ENCODE peak calls at places on chromosomes 5 and 9, in seven cellular contexts. One of them, this sample, is unnamed. For H3K36me3, the result is how much of the 10 kb centered on the place peaks cover.

GRCh38 chr9:6134661-6135177 is 80.9 kb upstream of the IL33 start:
- DNase-seq in right lobe of liver: no peak
- DNase-seq in osteoblast: no peak
- DNase-seq in SJSA1: peak
- DNase-seq in mesendoderm: no peak
- DNase-seq in neural progenitor cell: no peak
- DNase-seq in heart right ventricle: no peak
- DNase-seq in this sample: no peak

GRCh38 chr9:77440057-77440456 is 208.1 kb downstream of the GNA14 start:
- DNase-seq in neural progenitor cell: peak
- DNase-seq in osteoblast: peak
- DNase-seq in right lobe of liver: no peak
- DNase-seq in SJSA1: no peak
- DNase-seq in heart right ventricle: no peak
- DNase-seq in mesendoderm: peak
- DNase-seq in this sample: no peak

GRCh38 chr9:16721972-16722371 is 148.5 kb downstream of the BNC2 start:
- DNase-seq in neural progenitor cell: no peak
- DNase-seq in heart right ventricle: peak
- DNase-seq in SJSA1: peak
- DNase-seq in osteoblast: peak
- DNase-seq in mesendoderm: no peak
- DNase-seq in right lobe of liver: no peak
- DNase-seq in this sample: no peak

GRCh38 chr5:179839328-179840256 is 18.9 kb downstream of the SQSTM1 start:
- DNase-seq in neural progenitor cell: no peak
- DNase-seq in mesendoderm: no peak
- DNase-seq in SJSA1: no peak
- DNase-seq in osteoblast: peak
- DNase-seq in right lobe of liver: peak
- DNase-seq in heart right ventricle: peak
- DNase-seq in this sample: no peak

GRCh38 chr5:149594206-149594895 is 13.1 kb downstream of the ARHGEF37 start:
- DNase-seq in osteoblast: no peak
- DNase-seq in SJSA1: no peak
- DNase-seq in right lobe of liver: no peak
- DNase-seq in neural progenitor cell: no peak
- DNase-seq in heart right ventricle: no peak
- DNase-seq in mesendoderm: no peak
- DNase-seq in this sample: no peak

GRCh38 chr9:11457809-11458785 is 845.3 kb upstream of the PTPRD start:
- DNase-seq in right lobe of liver: no peak
- DNase-seq in SJSA1: no peak
- DNase-seq in neural progenitor cell: peak
- DNase-seq in osteoblast: no peak
- DNase-seq in mesendoderm: peak
- DNase-seq in heart right ventricle: no peak
- DNase-seq in this sample: peak

GRCh38 chr5:157431544-157432200 is 28.3 kb upstream of the NIPAL4 start:
- DNase-seq in right lobe of liver: no peak
- DNase-seq in osteoblast: no peak
- DNase-seq in neural progenitor cell: peak
- DNase-seq in mesendoderm: peak
- DNase-seq in SJSA1: peak
- DNase-seq in heart right ventricle: peak
- DNase-seq in this sample: no peak

GRCh38 chr9:70256123-70256551 is 2.6 kb upstream of the SMC5 start:
- DNase-seq in osteoblast: peak
- DNase-seq in right lobe of liver: no peak
- DNase-seq in mesendoderm: no peak
- DNase-seq in SJSA1: peak
- DNase-seq in heart right ventricle: no peak
- DNase-seq in neural progenitor cell: peak
- DNase-seq in this sample: no peak

GRCh38 chr9:133825555-133826198 is 87.5 kb upstream of the SARDH start:
- DNase-seq in right lobe of liver: no peak
- DNase-seq in mesendoderm: no peak
- DNase-seq in SJSA1: no peak
- DNase-seq in heart right ventricle: no peak
- DNase-seq in neural progenitor cell: no peak
- DNase-seq in osteoblast: peak
- DNase-seq in this sample: no peak

GRCh38 chr5:142472306-142472951 is 147.6 kb upstream of the SPRY4 start:
- DNase-seq in neural progenitor cell: no peak
- DNase-seq in mesendoderm: peak
- DNase-seq in osteoblast: peak
- DNase-seq in heart right ventricle: no peak
- DNase-seq in right lobe of liver: no peak
- DNase-seq in SJSA1: peak
- DNase-seq in this sample: no peak

GRCh38 chr5:926416-927171 is 33.9 kb downstream of the TRIP13 start:
- DNase-seq in neural progenitor cell: peak
- DNase-seq in SJSA1: peak
- DNase-seq in right lobe of liver: no peak
- DNase-seq in heart right ventricle: no peak
- DNase-seq in mesendoderm: peak
- DNase-seq in osteoblast: peak
- DNase-seq in this sample: no peak

GRCh38 chr5:167389537-167389936 is 901.9 kb upstream of the WWC1 start:
- DNase-seq in neural progenitor cell: no peak
- DNase-seq in right lobe of liver: no peak
- DNase-seq in SJSA1: no peak
- DNase-seq in mesendoderm: no peak
- DNase-seq in heart right ventricle: no peak
- DNase-seq in osteoblast: no peak
- DNase-seq in this sample: no peak

GRCh38 chr5:73450672-73451217 is 2.2 kb upstream of the FOXD1 start:
- DNase-seq in neural progenitor cell: peak
- DNase-seq in osteoblast: no peak
- DNase-seq in SJSA1: no peak
- DNase-seq in right lobe of liver: no peak
- DNase-seq in mesendoderm: peak
- DNase-seq in heart right ventricle: no peak
- DNase-seq in this sample: no peak

GRCh38 chr9:83623634-83623991 is 670 bp downstream of the IDNK start:
- DNase-seq in osteoblast: no peak
- DNase-seq in right lobe of liver: no peak
- DNase-seq in heart right ventricle: no peak
- DNase-seq in SJSA1: no peak
- DNase-seq in mesendoderm: no peak
- DNase-seq in neural progenitor cell: no peak
- DNase-seq in this sample: no peak

GRCh38 chr5:172953776-172954189 is 5.4 kb upstream of the RPL26L1 start:
- DNase-seq in osteoblast: peak
- DNase-seq in neural progenitor cell: no peak
- DNase-seq in mesendoderm: no peak
- DNase-seq in right lobe of liver: no peak
- DNase-seq in heart right ventricle: no peak
- DNase-seq in SJSA1: peak
- DNase-seq in this sample: no peak

GRCh38 chr5:38548064-38548759 is 8.2 kb downstream of the LIFR start:
- DNase-seq in heart right ventricle: no peak
- DNase-seq in mesendoderm: no peak
- DNase-seq in right lobe of liver: no peak
- DNase-seq in neural progenitor cell: no peak
- DNase-seq in SJSA1: peak
- DNase-seq in osteoblast: no peak
- DNase-seq in this sample: no peak

GRCh38 chr5:77449277-77449676 is 42.8 kb downstream of the WDR41 start:
- DNase-seq in heart right ventricle: no peak
- DNase-seq in neural progenitor cell: no peak
- DNase-seq in mesendoderm: no peak
- DNase-seq in osteoblast: no peak
- DNase-seq in SJSA1: no peak
- DNase-seq in right lobe of liver: no peak
- DNase-seq in this sample: no peak

GRCh38 chr9:37955781-37956422 is 52.0 kb upstream of the SLC25A51 start:
- DNase-seq in osteoblast: peak
- DNase-seq in SJSA1: no peak
- DNase-seq in mesendoderm: no peak
- DNase-seq in heart right ventricle: no peak
- DNase-seq in right lobe of liver: no peak
- DNase-seq in neural progenitor cell: no peak
- DNase-seq in this sample: no peak

GRCh38 chr9:37958154-37958553 is 54.2 kb upstream of the SLC25A51 start:
- DNase-seq in osteoblast: peak
- DNase-seq in neural progenitor cell: no peak
- DNase-seq in right lobe of liver: no peak
- DNase-seq in SJSA1: no peak
- DNase-seq in mesendoderm: no peak
- DNase-seq in heart right ventricle: no peak
- DNase-seq in this sample: no peak

GRCh38 chr9:37956423-37956820 is 52.5 kb upstream of the SLC25A51 start:
- DNase-seq in right lobe of liver: no peak
- DNase-seq in osteoblast: peak
- DNase-seq in neural progenitor cell: no peak
- DNase-seq in SJSA1: no peak
- DNase-seq in heart right ventricle: no peak
- DNase-seq in mesendoderm: no peak
- DNase-seq in this sample: no peak

GRCh38 chr9:37957664-37957953 is 53.7 kb upstream of the SLC25A51 start:
- DNase-seq in right lobe of liver: no peak
- DNase-seq in osteoblast: peak
- DNase-seq in neural progenitor cell: no peak
- DNase-seq in SJSA1: no peak
- DNase-seq in mesendoderm: no peak
- DNase-seq in heart right ventricle: no peak
- DNase-seq in this sample: no peak

DNA sequence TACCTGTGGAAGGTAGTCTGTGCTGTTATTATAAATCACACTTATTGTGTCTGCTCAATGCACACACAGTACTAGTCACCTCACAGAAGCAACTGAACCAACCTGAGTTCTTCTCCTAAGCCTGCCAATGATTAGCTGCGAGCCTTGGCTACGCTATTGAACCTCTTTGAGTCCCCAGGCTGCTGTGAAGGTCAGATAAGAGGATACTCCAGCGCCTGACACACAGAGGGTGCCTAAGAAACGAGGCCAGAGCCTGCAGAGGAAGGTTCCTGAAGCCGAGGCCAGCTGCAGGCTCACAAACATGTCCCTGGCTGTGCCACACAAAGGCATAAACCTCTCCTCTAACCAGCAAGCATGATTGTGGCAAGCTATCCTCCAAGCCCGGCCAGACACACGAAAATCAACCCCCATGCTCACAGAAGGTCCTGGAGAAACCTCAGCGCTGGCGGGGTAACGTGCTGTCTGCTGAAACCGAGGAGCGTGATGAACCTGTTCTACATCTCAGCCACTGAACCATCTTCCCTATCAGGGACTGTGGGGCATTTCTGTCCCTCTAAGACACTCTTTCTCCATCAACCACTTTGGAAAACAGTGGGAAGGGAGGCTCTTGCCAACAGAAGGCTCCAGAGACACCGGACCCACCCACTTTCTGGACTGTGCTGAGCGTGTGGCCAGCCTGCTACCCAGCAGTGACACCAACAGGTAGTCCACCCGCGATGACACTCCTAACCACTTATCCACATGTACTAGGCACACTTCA is 53.2 kb upstream of the SLC25A51 start:
- DNase-seq in mesendoderm: no peak
- DNase-seq in right lobe of liver: no peak
- DNase-seq in heart right ventricle: no peak
- DNase-seq in SJSA1: no peak
- DNase-seq in osteoblast: no peak
- DNase-seq in neural progenitor cell: no peak
- DNase-seq in this sample: no peak
- H3K36me3 ChIP-seq in mesendoderm: under half
- H3K36me3 ChIP-seq in right lobe of liver: under half
- H3K36me3 ChIP-seq in heart right ventricle: under half
- H3K36me3 ChIP-seq in SJSA1: under half
- H3K36me3 ChIP-seq in osteoblast: under half
- H3K36me3 ChIP-seq in neural progenitor cell: under half
- H3K36me3 ChIP-seq in this sample: under half

GRCh38 chr5:55324006-55324405 is 16.2 kb downstream of the MTREX start:
- DNase-seq in right lobe of liver: no peak
- DNase-seq in mesendoderm: no peak
- DNase-seq in SJSA1: no peak
- DNase-seq in osteoblast: no peak
- DNase-seq in neural progenitor cell: no peak
- DNase-seq in heart right ventricle: no peak
- DNase-seq in this sample: no peak
- H3K36me3 ChIP-seq in right lobe of liver: under half
- H3K36me3 ChIP-seq in mesendoderm: under half
- H3K36me3 ChIP-seq in SJSA1: under half
- H3K36me3 ChIP-seq in osteoblast: under half
- H3K36me3 ChIP-seq in neural progenitor cell: under half
- H3K36me3 ChIP-seq in heart right ventricle: under half
- H3K36me3 ChIP-seq in this sample: under half

DNA sequence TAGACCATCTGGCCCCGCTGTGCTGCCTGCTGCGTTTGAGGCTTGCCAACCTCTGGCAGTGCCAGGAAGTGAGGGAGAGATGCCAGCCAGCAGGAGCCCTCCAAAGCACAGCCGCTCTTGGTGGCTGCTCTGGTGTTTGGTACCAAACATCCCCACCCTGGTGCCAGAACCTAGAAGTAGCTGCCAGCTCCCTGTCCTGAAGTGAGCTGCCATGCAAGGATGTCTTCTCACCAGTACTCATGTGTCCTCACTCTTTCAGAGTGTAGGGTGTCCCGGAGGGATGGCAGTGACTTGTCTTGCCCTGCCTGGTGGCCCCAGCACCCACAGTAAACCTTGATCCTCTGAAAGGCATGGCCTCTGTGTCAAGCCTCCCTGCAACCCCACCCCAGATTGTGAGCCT is 43.4 kb downstream of the AMBP start:
- DNase-seq in heart right ventricle: no peak
- DNase-seq in mesendoderm: no peak
- DNase-seq in SJSA1: no peak
- DNase-seq in osteoblast: no peak
- DNase-seq in right lobe of liver: no peak
- DNase-seq in neural progenitor cell: no peak
- DNase-seq in this sample: no peak
- H3K36me3 ChIP-seq in heart right ventricle: under half
- H3K36me3 ChIP-seq in mesendoderm: under half
- H3K36me3 ChIP-seq in SJSA1: under half
- H3K36me3 ChIP-seq in osteoblast: under half
- H3K36me3 ChIP-seq in right lobe of liver: under half
- H3K36me3 ChIP-seq in neural progenitor cell: under half
- H3K36me3 ChIP-seq in this sample: under half

GRCh38 chr9:129811967-129812363 is 9.0 kb downstream of the TOR1B start:
- DNase-seq in mesendoderm: no peak
- DNase-seq in right lobe of liver: no peak
- DNase-seq in osteoblast: no peak
- DNase-seq in neural progenitor cell: no peak
- DNase-seq in SJSA1: no peak
- DNase-seq in heart right ventricle: no peak
- DNase-seq in this sample: peak

GRCh38 chr9:129812385-129812784 is 9.4 kb downstream of the TOR1B start:
- DNase-seq in right lobe of liver: no peak
- DNase-seq in neural progenitor cell: no peak
- DNase-seq in mesendoderm: no peak
- DNase-seq in heart right ventricle: no peak
- DNase-seq in osteoblast: no peak
- DNase-seq in SJSA1: no peak
- DNase-seq in this sample: peak

GRCh38 chr9:129810788-129811187 is 7.8 kb downstream of the TOR1B start:
- DNase-seq in SJSA1: no peak
- DNase-seq in right lobe of liver: no peak
- DNase-seq in mesendoderm: no peak
- DNase-seq in heart right ventricle: no peak
- DNase-seq in osteoblast: no peak
- DNase-seq in neural progenitor cell: no peak
- DNase-seq in this sample: no peak

GRCh38 chr9:129809346-129809745 is 6.4 kb downstream of the TOR1B start:
- DNase-seq in mesendoderm: no peak
- DNase-seq in right lobe of liver: no peak
- DNase-seq in neural progenitor cell: no peak
- DNase-seq in heart right ventricle: no peak
- DNase-seq in osteoblast: no peak
- DNase-seq in SJSA1: no peak
- DNase-seq in this sample: no peak

GRCh38 chr9:129810116-129810515 is 7.1 kb downstream of the TOR1B start:
- DNase-seq in osteoblast: no peak
- DNase-seq in neural progenitor cell: no peak
- DNase-seq in heart right ventricle: no peak
- DNase-seq in SJSA1: no peak
- DNase-seq in right lobe of liver: no peak
- DNase-seq in mesendoderm: no peak
- DNase-seq in this sample: no peak
- H3K36me3 ChIP-seq in osteoblast: under half
- H3K36me3 ChIP-seq in neural progenitor cell: under half
- H3K36me3 ChIP-seq in heart right ventricle: under half
- H3K36me3 ChIP-seq in SJSA1: half or more
- H3K36me3 ChIP-seq in right lobe of liver: under half
- H3K36me3 ChIP-seq in mesendoderm: under half
- H3K36me3 ChIP-seq in this sample: half or more